ENCODE peak calls at places on chromosomes 3 and 15, in nine cellular contexts. Y, U, E, W, Z, C, H, S and I are unnamed samples.

GRCh38 chr3:153087595-153088566 is 74.1 kb upstream of the RAP2B start:
- DNase-seq in Y (no peak), U (no peak), E (no peak), W (no peak), Z (peak), C (peak), H (peak), S (no peak), I (no peak)

GRCh38 chr3:134854285-134854684 is 59.2 kb downstream of the EPHB1 start:
- DNase-seq in Y (no peak), U (no peak), E (no peak), W (no peak), Z (no peak), C (peak), H (no peak), S (no peak), I (no peak)

GRCh38 chr3:101936419-101937331 is 87.4 kb downstream of the NFKBIZ start:
- DNase-seq in Y (peak), U (no peak), E (peak), W (no peak), Z (peak), C (peak), H (no peak), S (no peak), I (no peak)

GRCh38 chr3:53718462-53718861 is 127.8 kb downstream of the CHDH start:
- DNase-seq in Y (peak), U (no peak), E (peak), W (no peak), Z (no peak), C (no peak), H (no peak), S (no peak), I (no peak)

GRCh38 chr3:13277130-13277783 is 142.9 kb downstream of the NUP210 start:
- DNase-seq in Y (no peak), U (no peak), E (no peak), W (no peak), Z (no peak), C (no peak), H (no peak), S (no peak), I (no peak)

GRCh38 chr3:62601238-62601856 is 228.0 kb upstream of the FEZF2 start:
- DNase-seq in Y (peak), U (no peak), E (no peak), W (no peak), Z (peak), C (peak), H (peak), S (no peak), I (no peak)

GRCh38 chr3:108100906-108101305 is 10.1 kb upstream of the CD47 start:
- DNase-seq in Y (no peak), U (no peak), E (no peak), W (no peak), Z (no peak), C (no peak), H (no peak), S (no peak), I (no peak)

GRCh38 chr3:194572131-194572789 is 61.0 kb downstream of the TMEM44 start:
- DNase-seq in Y (peak), U (no peak), E (no peak), W (peak), Z (peak), C (peak), H (no peak), S (no peak), I (peak)

GRCh38 chr3:123027292-123028232 is at the start of gene SEMA5B:
- DNase-seq in Y (no peak), U (peak), E (no peak), W (no peak), Z (peak), C (peak), H (peak), S (no peak), I (peak)

GRCh38 chr15:63218114-63218808 is 28.9 kb downstream of the RAB8B start:
- DNase-seq in Y (no peak), U (no peak), E (peak), W (no peak), Z (peak), C (peak), H (no peak), S (no peak), I (no peak)